ENCODE peak calls at places on chromosomes 3 and 15, in seven cellular contexts. M is skeletal muscle cell, Q is HuH-7.5, Y is NCI-H1105, G is BE2C, E is endothelial cell, O is neuronal stem cell. C is an unnamed sample.
A peak's percentile ranks its signal among the peaks of the same experiment; 100 is the strongest.

GRCh38 chr15:85667491-85668424 is 127.0 kb downstream of the KLHL25 start:
- DNase-seq in M (peak; percentile 95), O (no peak), G (no peak), Y (no peak), Q (no peak), E (no peak), C (no peak)

GRCh38 chr3:169661567-169662214 is 1.8 kb downstream of the MECOM start:
- DNase-seq in O (peak; percentile 55), Q (no peak), M (no peak), E (peak; percentile 51), G (peak; percentile 55), Y (peak; percentile 49), C (no peak)

GRCh38 chr3:138474163-138474562 is 39.7 kb downstream of the ESYT3 start:
- DNase-seq in O (no peak), E (no peak), Y (peak; percentile 43), Q (no peak), M (no peak), G (no peak), C (no peak)

GRCh38 chr15:50380089-50380488 is 25.1 kb upstream of the GABPB1 start:
- DNase-seq in G (no peak), Y (no peak), Q (no peak), O (no peak), E (no peak), M (no peak), C (no peak)

GRCh38 chr15:45666119-45666875 is 31.5 kb downstream of the SQOR start:
- DNase-seq in Y (no peak), O (no peak), Q (no peak), E (no peak), G (no peak), M (no peak), C (no peak)

GRCh38 chr3:74789111-74789510 is 174.7 kb upstream of the CNTN3 start:
- DNase-seq in Y (no peak), O (no peak), G (no peak), M (no peak), E (no peak), Q (no peak), C (no peak)

GRCh38 chr3:440826-441225 is 244.3 kb downstream of the CHL1 start:
- DNase-seq in Q (no peak), O (no peak), Y (no peak), G (no peak), M (no peak), E (no peak), C (no peak)

GRCh38 chr15:84611631-84612030 is 10.8 kb downstream of the ZSCAN2 start:
- DNase-seq in G (no peak), O (no peak), E (no peak), M (no peak), Q (no peak), Y (no peak), C (no peak)

GRCh38 chr3:159260049-159260662 is 458.3 kb downstream of the MFSD1 start:
- DNase-seq in Q (no peak), G (peak; percentile 57), E (peak; percentile 55), M (peak; percentile 32), Y (peak; percentile 62), O (peak; percentile 66), C (no peak)

GRCh38 chr15:45449387-45449786 is 71.0 kb upstream of the GATM start:
- DNase-seq in M (no peak), O (no peak), Y (no peak), G (no peak), E (no peak), Q (no peak), C (no peak)

GRCh38 chr3:150410311-150411105 is 2.4 kb downstream of the TSC22D2 start:
- DNase-seq in E (peak; percentile 15), Q (no peak), O (no peak), M (no peak), Y (peak; percentile 48), G (peak; percentile 53), C (no peak)

GRCh38 chr3:37536033-37536432 is 325.6 kb upstream of the CTDSPL start:
- DNase-seq in G (no peak), Q (no peak), M (no peak), Y (no peak), O (no peak), E (no peak), C (no peak)

GRCh38 chr3:73094127-73094526 is 32.7 kb downstream of the EBLN2 start:
- DNase-seq in O (no peak), M (no peak), G (no peak), Y (no peak), Q (peak; percentile 19), E (no peak), C (no peak)

GRCh38 chr15:71517751-71518150 is 292.6 kb upstream of the NR2E3 start:
- DNase-seq in M (no peak), Q (no peak), O (no peak), E (no peak), Y (no peak), G (no peak), C (no peak)

GRCh38 chr3:50304601-50305000 is 1.2 kb upstream of the HYAL1 start:
- DNase-seq in O (no peak), Q (no peak), M (no peak), Y (no peak), G (no peak), E (no peak), C (no peak)

GRCh38 chr3:170117134-170117533 is 64.4 kb downstream of the PHC3 start:
- DNase-seq in G (no peak), O (no peak), E (peak; percentile 26), Y (no peak), M (no peak), Q (peak; percentile 9), C (no peak)